ENCODE peak calls at places on chromosome 5, in six cellular contexts. R, Y, M, D, V and B are unnamed samples. For H3K4me1 and H3K27me3, the result is how much of the 10 kb centered on the place peaks cover.

GRCh38 chr5:154971501-154971900 is 30.6 kb downstream of the MRPL22 start:
- DNase-seq in R (peak), Y (no peak), M (peak), D (no peak), V (no peak), B (no peak)

GRCh38 chr5:158606228-158606627 is 493.5 kb downstream of the EBF1 start:
- DNase-seq in R (no peak), Y (no peak), M (peak), D (no peak), V (no peak), B (no peak)

GRCh38 chr5:144864113-144864512 is 693.4 kb downstream of the KCTD16 start:
- DNase-seq in R (no peak), Y (no peak), M (no peak), D (no peak), V (no peak), B (peak)

GRCh38 chr5:120082316-120083068 is 381.6 kb upstream of the PRR16 start:
- DNase-seq in R (peak), Y (no peak), M (no peak), D (no peak), V (no peak), B (no peak)

GRCh38 chr5:1772634-1773033 is 27.0 kb downstream of the MRPL36 start:
- DNase-seq in R (peak), Y (peak), M (peak), D (no peak), V (no peak), B (peak)

GRCh38 chr5:16483361-16483760 is 17.8 kb upstream of the ZNF622 start:
- DNase-seq in R (no peak), Y (peak), M (no peak), D (no peak), V (no peak), B (peak)

GRCh38 chr5:143399616-143400540 is 3.6 kb downstream of the NR3C1 start:
- DNase-seq in R (peak), Y (peak), M (no peak), D (no peak), V (no peak), B (no peak)

GRCh38 chr5:43588842-43589241 is 14.1 kb upstream of the NNT start:
- DNase-seq in R (no peak), Y (no peak), M (no peak), D (no peak), V (no peak), B (no peak)

GRCh38 chr5:132102101-132102701 is 28.6 kb downstream of the CSF2 start:
- DNase-seq in R (no peak), Y (peak), M (peak), D (no peak), V (no peak), B (no peak)

GRCh38 chr5:60533789-60534188 is 166.2 kb downstream of the DEPDC1B start:
- DNase-seq in R (no peak), Y (no peak), M (no peak), D (no peak), V (no peak), B (no peak)

GRCh38 chr5:90777959-90778358 is 219.4 kb downstream of the ADGRV1 start:
- DNase-seq in R (no peak), Y (no peak), M (no peak), D (no peak), V (no peak), B (no peak)

GRCh38 chr5:57435701-57436134 is 46.9 kb downstream of the ACTBL2 start:
- DNase-seq in R (peak), Y (peak), M (peak), D (no peak), V (peak), B (peak)

GRCh38 chr5:1725641-1726468 is 73.8 kb downstream of the MRPL36 start:
- DNase-seq in R (no peak), Y (no peak), M (no peak), D (no peak), V (no peak), B (no peak)

GRCh38 chr5:132414634-132415377 is 45.3 kb downstream of the SLC22A5 start:
- DNase-seq in R (peak), Y (peak), M (peak), D (no peak), V (no peak), B (peak)

GRCh38 chr5:40431734-40432133 is 248.0 kb upstream of the PTGER4 start:
- DNase-seq in R (no peak), Y (no peak), M (no peak), D (no peak), V (no peak), B (peak)

GRCh38 chr5:117054808-117055398 is 480.3 kb upstream of the SEMA6A start:
- DNase-seq in R (no peak), Y (no peak), M (no peak), D (no peak), V (no peak), B (peak)

GRCh38 chr5:40074801-40075200 is 604.9 kb upstream of the PTGER4 start:
- DNase-seq in R (no peak), Y (no peak), M (no peak), D (no peak), V (no peak), B (no peak)

GRCh38 chr5:133478611-133479010 is 133.7 kb downstream of the FSTL4 start:
- DNase-seq in R (no peak), Y (no peak), M (no peak), D (no peak), V (no peak), B (no peak)

GRCh38 chr5:144191998-144192397 is 21.3 kb downstream of the KCTD16 start:
- DNase-seq in R (peak), Y (peak), M (peak), D (no peak), V (no peak), B (peak)

GRCh38 chr5:8907168-8907868 is 638.6 kb downstream of the SEMA5A start:
- DNase-seq in R (peak), Y (peak), M (peak), D (no peak), V (no peak), B (no peak)

GRCh38 chr5:172678902-172679301 is 37.8 kb downstream of the NEURL1B start:
- DNase-seq in R (no peak), Y (no peak), M (no peak), D (no peak), V (peak), B (peak)

GRCh38 chr5:33788922-33789321 is 102.9 kb downstream of the ADAMTS12 start:
- DNase-seq in R (peak), Y (peak), M (peak), D (no peak), V (no peak), B (no peak)

GRCh38 chr5:139652788-139653241 is 4.7 kb downstream of the CXXC5 start:
- DNase-seq in R (peak), Y (no peak), M (peak), D (no peak), V (no peak), B (no peak)

GRCh38 chr5:67520161-67520886 is 323.7 kb upstream of the CD180 start:
- DNase-seq in R (no peak), Y (no peak), M (no peak), D (no peak), V (no peak), B (no peak)

GRCh38 chr5:58366461-58366860 is 93.4 kb downstream of the PLK2 start:
- DNase-seq in R (peak), Y (no peak), M (peak), D (no peak), V (no peak), B (no peak)

DNA sequence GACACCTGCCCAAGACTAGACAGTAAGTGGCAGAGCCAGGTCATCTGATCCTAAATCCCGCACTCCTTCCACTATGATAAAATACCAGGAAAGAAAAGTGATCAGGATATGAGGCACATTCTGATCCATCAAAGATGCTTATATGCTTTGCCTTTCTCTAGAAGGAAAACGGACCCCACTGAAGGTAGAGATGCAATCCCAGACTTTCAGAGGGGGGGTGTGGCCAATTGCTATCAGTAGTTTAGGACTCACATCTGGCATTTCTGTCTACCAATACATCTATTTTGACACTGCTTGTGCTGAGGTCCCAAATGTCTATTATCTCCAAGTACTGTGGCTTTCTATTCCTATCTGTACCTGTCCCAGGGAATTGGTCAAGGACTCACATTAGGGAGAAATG is 1.7 kb downstream of the TRIM52 start:
- DNase-seq in R (no peak), Y (no peak), M (no peak), D (no peak), V (no peak), B (no peak)
- H3K4me1 ChIP-seq in R (under half), Y (under half), M (under half), D (under half), V (half or more), B (under half)

GRCh38 chr5:3598725-3599282 is 3.2 kb downstream of the IRX1 start:
- DNase-seq in R (peak), Y (peak), M (peak), D (no peak), V (no peak), B (no peak)

GRCh38 chr5:3600106-3600997 is 4.7 kb downstream of the IRX1 start:
- DNase-seq in R (peak), Y (peak), M (peak), D (no peak), V (no peak), B (no peak)

GRCh38 chr5:3601060-3601710 is 5.6 kb downstream of the IRX1 start:
- DNase-seq in R (peak), Y (peak), M (peak), D (no peak), V (no peak), B (no peak)

GRCh38 chr5:3598236-3598635 is 2.6 kb downstream of the IRX1 start:
- DNase-seq in R (peak), Y (peak), M (peak), D (no peak), V (no peak), B (no peak)

DNA sequence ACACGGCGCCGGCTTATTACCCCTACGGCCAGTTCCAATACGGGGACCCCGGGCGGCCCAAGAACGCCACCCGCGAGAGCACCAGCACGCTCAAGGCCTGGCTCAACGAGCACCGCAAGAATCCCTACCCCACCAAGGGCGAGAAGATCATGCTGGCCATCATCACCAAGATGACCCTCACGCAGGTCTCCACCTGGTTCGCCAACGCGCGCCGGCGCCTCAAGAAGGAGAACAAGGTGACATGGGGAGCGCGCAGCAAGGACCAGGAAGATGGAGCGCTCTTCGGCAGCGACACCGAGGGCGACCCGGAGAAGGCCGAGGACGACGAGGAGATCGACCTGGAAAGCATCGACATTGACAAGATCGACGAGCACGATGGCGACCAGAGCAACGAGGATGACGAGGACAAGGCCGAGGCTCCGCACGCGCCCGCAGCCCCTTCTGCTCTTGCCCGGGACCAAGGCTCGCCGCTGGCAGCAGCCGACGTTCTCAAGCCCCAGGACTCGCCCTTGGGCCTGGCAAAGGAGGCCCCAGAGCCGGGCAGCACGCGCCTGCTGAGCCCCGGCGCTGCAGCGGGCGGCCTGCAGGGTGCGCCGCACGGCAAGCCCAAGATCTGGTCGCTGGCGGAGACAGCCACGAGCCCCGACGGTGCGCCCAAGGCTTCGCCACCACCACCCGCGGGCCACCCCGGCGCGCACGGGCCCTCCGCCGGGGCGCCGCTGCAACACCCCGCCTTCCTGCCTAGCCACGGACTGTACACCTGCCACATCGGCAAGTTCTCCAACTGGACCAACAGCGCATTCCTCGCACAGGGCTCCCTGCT is 3.9 kb downstream of the IRX1 start:
- DNase-seq in R (peak), Y (peak), M (peak), D (no peak), V (no peak), B (no peak)
- H3K27me3 ChIP-seq in R (under half), Y (under half), M (under half), D (half or more), V (under half), B (under half)

GRCh38 chr5:150318613-150319483 is 16.1 kb upstream of the ARSI start:
- DNase-seq in R (no peak), Y (peak), M (no peak), D (no peak), V (no peak), B (no peak)

GRCh38 chr5:150320048-150320555 is 17.4 kb upstream of the ARSI start:
- DNase-seq in R (peak), Y (peak), M (peak), D (no peak), V (peak), B (no peak)

GRCh38 chr5:150319484-150319790 is 16.7 kb upstream of the ARSI start:
- DNase-seq in R (no peak), Y (no peak), M (no peak), D (no peak), V (no peak), B (no peak)

GRCh38 chr5:150315245-150315644 is 12.5 kb upstream of the ARSI start:
- DNase-seq in R (no peak), Y (no peak), M (no peak), D (no peak), V (no peak), B (no peak)

DNA sequence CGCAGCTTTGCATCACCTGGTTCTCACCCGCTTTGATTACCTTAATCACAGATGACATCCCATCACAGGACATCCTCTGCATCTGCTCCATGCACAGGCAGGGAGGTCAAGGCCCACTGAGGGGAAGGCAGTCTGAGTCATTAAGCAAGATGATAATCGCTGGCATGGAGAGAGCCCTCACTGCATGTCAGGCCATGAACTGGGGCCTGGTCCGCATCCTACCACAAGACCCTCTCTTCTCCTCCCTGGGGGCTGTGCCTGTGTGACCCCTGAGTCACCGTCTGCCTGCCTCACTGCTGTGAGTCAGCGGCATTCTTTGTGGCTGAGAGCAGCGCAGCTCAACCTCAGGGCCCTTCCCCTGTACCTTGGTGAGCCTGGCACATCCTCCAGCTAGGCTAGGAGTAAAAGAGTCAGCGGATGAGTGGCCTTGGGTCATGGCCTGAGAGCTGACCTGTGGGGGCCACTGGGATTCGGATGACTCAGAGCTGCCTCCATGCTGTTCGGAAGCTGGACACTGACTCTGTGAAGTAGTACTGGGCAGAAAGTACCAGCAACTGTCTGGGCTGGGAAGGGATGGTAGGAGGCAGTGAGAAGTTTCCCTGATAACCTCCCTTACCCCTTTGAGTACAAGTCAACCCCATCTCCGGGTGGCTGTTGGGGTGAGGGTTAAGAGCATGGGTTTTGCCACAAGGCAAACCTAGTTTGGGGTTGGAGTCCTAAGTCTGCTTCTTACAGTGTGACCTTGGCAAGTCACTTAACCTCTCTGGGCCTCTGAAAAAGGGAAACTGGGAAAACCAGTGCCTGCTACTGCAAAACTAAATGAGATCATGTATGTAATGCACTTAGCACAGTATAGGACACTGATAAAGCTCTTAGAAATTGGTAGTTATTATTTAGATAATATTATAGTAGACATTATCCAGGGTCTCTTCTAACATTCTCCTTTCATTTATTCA is 14.6 kb upstream of the ARSI start:
- DNase-seq in R (peak), Y (peak), M (peak), D (no peak), V (no peak), B (no peak)
- H3K4me1 ChIP-seq in R (half or more), Y (half or more), M (under half), D (under half), V (under half), B (under half)

GRCh38 chr5:178357127-178357526 is 124.5 kb upstream of the PHYKPL start:
- DNase-seq in R (no peak), Y (no peak), M (no peak), D (peak), V (no peak), B (no peak)
- H3K27me3 ChIP-seq in R (under half), Y (under half), M (under half), D (under half), V (under half), B (under half)

GRCh38 chr5:76326559-76327351 is 76.3 kb upstream of the IQGAP2 start:
- DNase-seq in R (no peak), Y (no peak), M (no peak), D (no peak), V (no peak), B (no peak)

GRCh38 chr5:76332102-76332501 is 71.0 kb upstream of the IQGAP2 start:
- DNase-seq in R (no peak), Y (no peak), M (no peak), D (no peak), V (no peak), B (peak)

GRCh38 chr5:76332620-76333170 is 70.4 kb upstream of the IQGAP2 start:
- DNase-seq in R (no peak), Y (no peak), M (no peak), D (no peak), V (no peak), B (no peak)

GRCh38 chr5:76331139-76331538 is 71.9 kb upstream of the IQGAP2 start:
- DNase-seq in R (no peak), Y (no peak), M (no peak), D (no peak), V (no peak), B (peak)

GRCh38 chr5:76329346-76329745 is 73.7 kb upstream of the IQGAP2 start:
- DNase-seq in R (no peak), Y (no peak), M (no peak), D (no peak), V (no peak), B (no peak)
- H3K4me1 ChIP-seq in R (under half), Y (under half), M (under half), D (under half), V (under half), B (under half)